ENCODE peak calls at places on chromosomes 4 and X, in five cellular contexts. Y, R, N, F and Z are unnamed samples. For H3K27me3, the result is how much of the 10 kb centered on the place peaks cover.

GRCh38 chr4:106473515-106473914 is 104.9 kb upstream of the GIMD1 start:
- DNase-seq in R (no peak), N (no peak), Y (no peak), F (no peak), Z (no peak)

GRCh38 chrX:108139303-108139702 is 47.7 kb downstream of the ATG4A start:
- DNase-seq in N (no peak), Y (no peak), F (no peak), R (no peak), Z (no peak)

GRCh38 chr4:154491731-154492249 is at the start of gene DCHS2:
- DNase-seq in Y (no peak), R (peak), N (peak), F (no peak), Z (peak)

GRCh38 chrX:74426071-74426470 is 4.8 kb downstream of the SLC16A2 start:
- DNase-seq in Y (no peak), R (no peak), N (no peak), F (no peak), Z (no peak)

GRCh38 chr4:28117067-28117756 is 1256.6 kb downstream of the STIM2 start:
- DNase-seq in F (no peak), N (no peak), R (peak), Y (no peak), Z (no peak)

GRCh38 chr4:83862471-83862870 is 326.6 kb downstream of the GPAT3 start:
- DNase-seq in N (no peak), Y (peak), F (no peak), R (no peak), Z (no peak)

GRCh38 chrX:118718737-118719136 is 8.7 kb upstream of the IL13RA1 start:
- DNase-seq in Y (no peak), R (no peak), N (no peak), F (no peak), Z (no peak)

GRCh38 chr4:116362603-116363002 is 722.8 kb downstream of the TRAM1L1 start:
- DNase-seq in R (no peak), N (no peak), Y (no peak), F (no peak), Z (no peak)

GRCh38 chrX:74585766-74586165 is 28.7 kb downstream of the RLIM start:
- DNase-seq in R (no peak), N (no peak), Y (no peak), F (no peak), Z (no peak)

GRCh38 chr4:13476915-13477314 is 7.2 kb downstream of the RAB28 start:
- DNase-seq in Y (no peak), F (no peak), R (no peak), N (no peak), Z (no peak)

DNA sequence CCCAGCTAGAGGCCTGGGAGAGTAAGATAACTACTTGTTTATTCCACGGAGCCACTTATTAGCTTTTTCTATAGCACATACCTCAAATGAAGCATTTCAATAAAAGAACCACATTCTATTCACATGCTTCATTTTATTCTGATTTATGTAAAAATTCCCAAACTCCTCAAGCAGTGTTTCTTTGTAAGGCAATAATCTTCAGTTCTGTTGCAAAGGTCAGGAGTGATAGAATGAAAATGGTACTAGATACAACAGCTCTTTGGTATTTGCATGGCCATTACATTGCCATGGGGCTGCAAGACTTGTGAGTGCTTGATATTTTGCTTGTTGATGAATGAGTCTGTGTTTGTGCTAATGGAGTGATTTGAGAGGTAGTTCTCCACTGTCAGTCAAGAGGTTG is 39.4 kb downstream of the AR start:
- DNase-seq in F (no peak), Y (no peak), R (no peak), N (no peak), Z (no peak)
- H3K27me3 ChIP-seq in F (under half), Y (under half), R (under half), N (under half), Z (under half)

DNA sequence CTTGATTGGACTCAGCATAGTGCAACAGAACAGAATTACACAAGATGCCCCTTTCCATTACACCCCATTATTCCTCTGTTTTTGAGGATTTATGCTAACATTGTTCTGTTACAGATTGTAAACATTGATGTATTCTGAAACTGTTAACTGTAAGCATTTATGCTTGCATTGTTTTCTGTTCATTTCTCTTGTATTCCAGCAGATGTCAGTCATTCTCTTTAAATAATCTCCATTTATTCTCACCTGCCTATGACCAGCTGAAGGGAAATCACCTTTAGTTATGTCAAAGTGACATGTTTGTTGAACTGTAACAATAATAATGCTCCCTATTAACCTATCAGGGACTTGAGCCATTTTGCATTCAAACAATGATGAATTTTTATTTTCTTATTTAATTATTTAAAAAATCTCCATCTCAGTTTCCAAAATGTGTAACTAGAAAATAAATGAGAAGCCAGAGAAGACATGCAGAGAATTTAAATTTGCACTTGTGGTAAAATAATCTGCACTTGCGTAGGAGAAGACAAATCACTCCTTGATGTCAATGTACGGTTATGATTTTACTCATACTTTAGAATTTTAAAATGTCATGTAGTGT is 58.0 kb downstream of the SPCS3 start:
- DNase-seq in N (no peak), F (no peak), Y (no peak), R (no peak), Z (no peak)
- TF ChIP-seq CTCF in N (peak), F (peak), Y (peak), R (peak), Z (peak)

DNA sequence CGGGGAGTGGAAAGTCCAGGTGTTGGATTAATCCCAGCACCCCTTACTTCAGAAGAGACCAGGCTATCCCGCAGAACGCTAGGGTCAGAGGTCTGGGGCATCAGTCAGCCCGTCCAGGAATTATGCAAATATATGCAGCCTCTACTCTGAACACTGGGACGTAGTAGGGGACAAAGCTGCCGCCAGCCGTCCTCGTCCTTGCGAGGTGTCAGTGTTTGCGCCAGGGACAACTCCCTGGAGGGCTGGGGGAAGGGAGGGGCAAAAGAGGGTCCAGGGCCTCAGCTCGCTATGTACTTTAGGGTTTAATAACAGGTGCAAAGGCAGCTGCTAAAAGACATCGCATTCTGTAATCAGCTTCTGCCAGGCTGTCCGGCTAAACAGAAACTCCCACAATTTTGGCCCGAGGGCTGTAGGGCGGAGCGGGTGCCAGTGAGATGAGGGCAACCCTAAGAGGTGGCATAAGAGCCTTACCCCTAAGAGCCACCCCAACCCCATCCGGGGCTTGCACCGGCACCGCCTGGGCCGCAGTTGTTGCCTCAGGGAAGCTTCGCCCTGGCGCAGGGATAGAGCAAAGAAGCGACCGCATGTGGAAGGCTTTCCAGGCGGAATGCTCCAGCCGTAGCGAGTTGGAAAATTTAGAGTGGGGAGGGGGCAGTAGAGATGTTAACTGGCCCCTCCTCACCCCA is 8.4 kb downstream of the HAND2 start:
- DNase-seq in F (no peak), Y (no peak), R (no peak), N (no peak), Z (no peak)
- H3K27ac ChIP-seq in F (no peak), Y (no peak), R (peak), N (no peak), Z (peak)

GRCh38 chrX:53316860-53317237 is 35.5 kb upstream of the IQSEC2 start:
- DNase-seq in R (no peak), N (no peak), F (no peak), Y (no peak), Z (no peak)

GRCh38 chrX:53320543-53321215 is 39.3 kb upstream of the IQSEC2 start:
- DNase-seq in N (peak), F (no peak), R (peak), Y (peak), Z (no peak)

GRCh38 chrX:53319614-53320542 is 38.5 kb upstream of the IQSEC2 start:
- DNase-seq in F (no peak), R (no peak), N (no peak), Y (no peak), Z (no peak)

GRCh38 chrX:53317365-53318069 is 36.1 kb upstream of the IQSEC2 start:
- DNase-seq in R (peak), N (peak), F (no peak), Y (peak), Z (peak)

DNA sequence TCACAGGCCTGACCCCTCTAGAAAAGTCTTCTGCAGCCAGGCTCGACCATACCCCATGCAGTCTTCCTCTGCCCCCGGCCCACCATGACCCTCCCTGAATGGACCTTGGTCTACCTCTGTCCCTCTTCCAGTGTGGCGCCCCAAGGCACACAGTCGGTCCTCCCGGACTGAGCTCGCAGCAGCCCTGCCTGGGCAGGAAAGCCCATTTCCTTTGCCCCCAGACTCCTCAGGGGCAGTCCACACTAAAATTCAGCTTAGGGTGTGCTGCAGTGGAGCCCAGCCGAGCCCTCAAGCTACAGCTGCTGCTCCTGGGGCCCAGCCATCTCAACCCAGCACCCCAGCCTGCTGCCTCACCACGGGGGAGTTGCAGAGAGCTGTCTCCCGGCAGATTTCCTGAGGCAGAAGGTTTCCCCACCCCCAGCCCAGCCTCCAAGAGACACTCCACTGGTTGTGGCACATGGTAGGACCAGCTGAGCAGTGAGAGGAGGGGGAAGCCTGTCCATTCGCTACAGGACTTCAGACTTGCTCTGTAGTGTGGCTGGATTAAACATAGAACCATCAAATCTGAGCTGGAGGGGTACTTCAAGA is 37.5 kb upstream of the IQSEC2 start:
- DNase-seq in R (no peak), Y (no peak), F (no peak), N (no peak), Z (no peak)
- H3K27me3 ChIP-seq in R (under half), Y (under half), F (under half), N (half or more), Z (half or more)

GRCh38 chr4:156475322-156475721 is 496.3 kb downstream of the PDGFC start:
- DNase-seq in N (no peak), F (no peak), Y (no peak), R (no peak), Z (no peak)
- TF ChIP-seq CTCF in N (peak), F (peak), Y (peak), R (no peak), Z (peak)

DNA sequence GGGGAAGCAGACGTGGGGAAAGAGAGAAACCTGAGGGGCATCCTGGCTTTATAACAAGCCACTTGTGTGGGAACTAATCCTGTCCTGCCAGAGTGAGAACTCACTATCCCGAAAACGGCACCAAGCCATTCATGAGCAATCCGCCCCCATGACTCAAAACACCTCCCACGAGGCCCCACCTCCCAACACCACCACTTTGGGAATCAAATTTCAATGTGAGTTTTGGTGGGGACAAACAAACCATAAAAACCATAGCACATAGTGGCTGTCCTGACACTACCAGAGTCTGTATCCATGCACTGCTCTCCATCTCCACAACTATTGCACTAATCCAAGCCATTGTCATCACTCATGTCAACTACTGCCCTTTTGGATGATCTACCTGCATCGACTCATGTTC is 28.5 kb upstream of the SEPTIN6 start:
- DNase-seq in F (no peak), N (no peak), R (no peak), Y (no peak), Z (no peak)
- H3K27ac ChIP-seq in F (no peak), N (no peak), R (no peak), Y (no peak), Z (no peak)